ENCODE peak calls at places on chromosomes 1 and 21, in eight cellular contexts. One of them, this sample, is unnamed.
A peak's percentile ranks its signal among the peaks of the same experiment; 100 is the strongest.

GRCh38 chr1:8476021-8476420 is 158.1 kb downstream of the SLC45A1 start:
- DNase-seq in T-helper 1 cell: no peak
- DNase-seq in GM10248: no peak
- DNase-seq in Peyer's patch: no peak
- DNase-seq in hepatic stellate cell: no peak
- DNase-seq in activated CD8-positive, alpha-beta T cell treated with anti-CD3 and anti-CD28 coated beads for 36 hours: no peak
- DNase-seq in stimulated activated naive B cell treated with anti-CD40 and anti-IgM and Interleukin-4, amounts not matched to agents 10 μg/mL and 1 μg/mL and 100 μg/mL, for 72 hours: no peak
- DNase-seq in GM03348: no peak
- DNase-seq in this sample: no peak

GRCh38 chr1:230113605-230114241 is 46.7 kb downstream of the GALNT2 start:
- DNase-seq in GM03348: peak; percentile 83
- DNase-seq in Peyer's patch: no peak
- DNase-seq in hepatic stellate cell: peak; percentile 92
- DNase-seq in GM10248: no peak
- DNase-seq in activated CD8-positive, alpha-beta T cell treated with anti-CD3 and anti-CD28 coated beads for 36 hours: no peak
- DNase-seq in stimulated activated naive B cell treated with anti-CD40 and anti-IgM and Interleukin-4, amounts not matched to agents 10 μg/mL and 1 μg/mL and 100 μg/mL, for 72 hours: no peak
- DNase-seq in T-helper 1 cell: no peak
- DNase-seq in this sample: no peak

GRCh38 chr1:183310753-183311465 is 107.3 kb downstream of the NMNAT2 start:
- DNase-seq in T-helper 1 cell: no peak
- DNase-seq in hepatic stellate cell: no peak
- DNase-seq in stimulated activated naive B cell treated with anti-CD40 and anti-IgM and Interleukin-4, amounts not matched to agents 10 μg/mL and 1 μg/mL and 100 μg/mL, for 72 hours: peak; percentile 11
- DNase-seq in activated CD8-positive, alpha-beta T cell treated with anti-CD3 and anti-CD28 coated beads for 36 hours: peak; percentile 50
- DNase-seq in GM10248: no peak
- DNase-seq in GM03348: no peak
- DNase-seq in Peyer's patch: no peak
- DNase-seq in this sample: no peak

GRCh38 chr1:206491592-206491991 is 15.7 kb upstream of the RASSF5 start:
- DNase-seq in T-helper 1 cell: no peak
- DNase-seq in GM10248: no peak
- DNase-seq in activated CD8-positive, alpha-beta T cell treated with anti-CD3 and anti-CD28 coated beads for 36 hours: no peak
- DNase-seq in hepatic stellate cell: no peak
- DNase-seq in Peyer's patch: no peak
- DNase-seq in stimulated activated naive B cell treated with anti-CD40 and anti-IgM and Interleukin-4, amounts not matched to agents 10 μg/mL and 1 μg/mL and 100 μg/mL, for 72 hours: no peak
- DNase-seq in GM03348: no peak
- DNase-seq in this sample: no peak

GRCh38 chr1:61743716-61744620 is 1.7 kb downstream of the PATJ start:
- DNase-seq in GM10248: no peak
- DNase-seq in T-helper 1 cell: no peak
- DNase-seq in hepatic stellate cell: no peak
- DNase-seq in activated CD8-positive, alpha-beta T cell treated with anti-CD3 and anti-CD28 coated beads for 36 hours: no peak
- DNase-seq in Peyer's patch: no peak
- DNase-seq in stimulated activated naive B cell treated with anti-CD40 and anti-IgM and Interleukin-4, amounts not matched to agents 10 μg/mL and 1 μg/mL and 100 μg/mL, for 72 hours: no peak
- DNase-seq in GM03348: no peak
- DNase-seq in this sample: no peak

GRCh38 chr1:40818264-40818961 is 34.8 kb downstream of the KCNQ4 start:
- DNase-seq in stimulated activated naive B cell treated with anti-CD40 and anti-IgM and Interleukin-4, amounts not matched to agents 10 μg/mL and 1 μg/mL and 100 μg/mL, for 72 hours: peak; percentile 73
- DNase-seq in hepatic stellate cell: no peak
- DNase-seq in T-helper 1 cell: peak; percentile 81
- DNase-seq in GM03348: peak; percentile 58
- DNase-seq in GM10248: peak; percentile 90
- DNase-seq in Peyer's patch: peak; percentile 84
- DNase-seq in activated CD8-positive, alpha-beta T cell treated with anti-CD3 and anti-CD28 coated beads for 36 hours: peak; percentile 93
- DNase-seq in this sample: peak; percentile 80

GRCh38 chr1:4256351-4256750 is 356.3 kb upstream of the C1orf174 start:
- DNase-seq in T-helper 1 cell: no peak
- DNase-seq in GM10248: no peak
- DNase-seq in activated CD8-positive, alpha-beta T cell treated with anti-CD3 and anti-CD28 coated beads for 36 hours: no peak
- DNase-seq in stimulated activated naive B cell treated with anti-CD40 and anti-IgM and Interleukin-4, amounts not matched to agents 10 μg/mL and 1 μg/mL and 100 μg/mL, for 72 hours: no peak
- DNase-seq in GM03348: no peak
- DNase-seq in Peyer's patch: no peak
- DNase-seq in hepatic stellate cell: no peak
- DNase-seq in this sample: no peak

GRCh38 chr1:80629304-80629837 is 1171.4 kb upstream of the ADGRL2 start:
- DNase-seq in T-helper 1 cell: no peak
- DNase-seq in GM10248: no peak
- DNase-seq in hepatic stellate cell: no peak
- DNase-seq in stimulated activated naive B cell treated with anti-CD40 and anti-IgM and Interleukin-4, amounts not matched to agents 10 μg/mL and 1 μg/mL and 100 μg/mL, for 72 hours: no peak
- DNase-seq in activated CD8-positive, alpha-beta T cell treated with anti-CD3 and anti-CD28 coated beads for 36 hours: no peak
- DNase-seq in Peyer's patch: no peak
- DNase-seq in GM03348: no peak
- DNase-seq in this sample: no peak

GRCh38 chr1:205834751-205835150 is 15.2 kb downstream of the PM20D1 start:
- DNase-seq in GM03348: peak; percentile 25
- DNase-seq in stimulated activated naive B cell treated with anti-CD40 and anti-IgM and Interleukin-4, amounts not matched to agents 10 μg/mL and 1 μg/mL and 100 μg/mL, for 72 hours: no peak
- DNase-seq in activated CD8-positive, alpha-beta T cell treated with anti-CD3 and anti-CD28 coated beads for 36 hours: no peak
- DNase-seq in T-helper 1 cell: no peak
- DNase-seq in GM10248: no peak
- DNase-seq in Peyer's patch: no peak
- DNase-seq in hepatic stellate cell: no peak
- DNase-seq in this sample: no peak

GRCh38 chr1:48654606-48655210 is 122.0 kb downstream of the BEND5 start:
- DNase-seq in T-helper 1 cell: no peak
- DNase-seq in hepatic stellate cell: no peak
- DNase-seq in GM03348: no peak
- DNase-seq in Peyer's patch: no peak
- DNase-seq in GM10248: no peak
- DNase-seq in stimulated activated naive B cell treated with anti-CD40 and anti-IgM and Interleukin-4, amounts not matched to agents 10 μg/mL and 1 μg/mL and 100 μg/mL, for 72 hours: no peak
- DNase-seq in activated CD8-positive, alpha-beta T cell treated with anti-CD3 and anti-CD28 coated beads for 36 hours: no peak
- DNase-seq in this sample: no peak

GRCh38 chr1:235720544-235720943 is 71.0 kb upstream of the GNG4 start:
- DNase-seq in Peyer's patch: no peak
- DNase-seq in activated CD8-positive, alpha-beta T cell treated with anti-CD3 and anti-CD28 coated beads for 36 hours: no peak
- DNase-seq in T-helper 1 cell: no peak
- DNase-seq in stimulated activated naive B cell treated with anti-CD40 and anti-IgM and Interleukin-4, amounts not matched to agents 10 μg/mL and 1 μg/mL and 100 μg/mL, for 72 hours: no peak
- DNase-seq in GM10248: no peak
- DNase-seq in hepatic stellate cell: no peak
- DNase-seq in GM03348: no peak
- DNase-seq in this sample: no peak

GRCh38 chr21:16194851-16195251 is 465.1 kb downstream of the USP25 start:
- DNase-seq in activated CD8-positive, alpha-beta T cell treated with anti-CD3 and anti-CD28 coated beads for 36 hours: no peak
- DNase-seq in T-helper 1 cell: no peak
- DNase-seq in hepatic stellate cell: no peak
- DNase-seq in GM03348: no peak
- DNase-seq in stimulated activated naive B cell treated with anti-CD40 and anti-IgM and Interleukin-4, amounts not matched to agents 10 μg/mL and 1 μg/mL and 100 μg/mL, for 72 hours: no peak
- DNase-seq in GM10248: no peak
- DNase-seq in Peyer's patch: no peak
- DNase-seq in this sample: no peak

GRCh38 chr1:48500541-48501440 is 28.8 kb upstream of the SPATA6 start:
- DNase-seq in hepatic stellate cell: no peak
- DNase-seq in stimulated activated naive B cell treated with anti-CD40 and anti-IgM and Interleukin-4, amounts not matched to agents 10 μg/mL and 1 μg/mL and 100 μg/mL, for 72 hours: no peak
- DNase-seq in GM03348: no peak
- DNase-seq in activated CD8-positive, alpha-beta T cell treated with anti-CD3 and anti-CD28 coated beads for 36 hours: no peak
- DNase-seq in T-helper 1 cell: no peak
- DNase-seq in GM10248: no peak
- DNase-seq in Peyer's patch: no peak
- DNase-seq in this sample: no peak

GRCh38 chr1:166164646-166164994 is 2.2 kb downstream of the FAM78B start:
- DNase-seq in T-helper 1 cell: no peak
- DNase-seq in stimulated activated naive B cell treated with anti-CD40 and anti-IgM and Interleukin-4, amounts not matched to agents 10 μg/mL and 1 μg/mL and 100 μg/mL, for 72 hours: no peak
- DNase-seq in Peyer's patch: no peak
- DNase-seq in activated CD8-positive, alpha-beta T cell treated with anti-CD3 and anti-CD28 coated beads for 36 hours: no peak
- DNase-seq in hepatic stellate cell: no peak
- DNase-seq in GM03348: no peak
- DNase-seq in GM10248: no peak
- DNase-seq in this sample: no peak

GRCh38 chr1:33758698-33759097 is 105.2 kb upstream of the HMGB4 start:
- DNase-seq in activated CD8-positive, alpha-beta T cell treated with anti-CD3 and anti-CD28 coated beads for 36 hours: no peak
- DNase-seq in GM03348: peak; percentile 39
- DNase-seq in stimulated activated naive B cell treated with anti-CD40 and anti-IgM and Interleukin-4, amounts not matched to agents 10 μg/mL and 1 μg/mL and 100 μg/mL, for 72 hours: no peak
- DNase-seq in hepatic stellate cell: no peak
- DNase-seq in GM10248: no peak
- DNase-seq in Peyer's patch: no peak
- DNase-seq in T-helper 1 cell: no peak
- DNase-seq in this sample: no peak

GRCh38 chr1:8096105-8097011 is 70.2 kb upstream of the ERRFI1 start:
- DNase-seq in T-helper 1 cell: no peak
- DNase-seq in stimulated activated naive B cell treated with anti-CD40 and anti-IgM and Interleukin-4, amounts not matched to agents 10 μg/mL and 1 μg/mL and 100 μg/mL, for 72 hours: no peak
- DNase-seq in hepatic stellate cell: no peak
- DNase-seq in activated CD8-positive, alpha-beta T cell treated with anti-CD3 and anti-CD28 coated beads for 36 hours: no peak
- DNase-seq in GM10248: no peak
- DNase-seq in GM03348: peak; percentile 55
- DNase-seq in Peyer's patch: no peak
- DNase-seq in this sample: no peak

GRCh38 chr1:41356752-41357151 is 4.5 kb upstream of the FOXO6 start:
- DNase-seq in hepatic stellate cell: no peak
- DNase-seq in GM03348: no peak
- DNase-seq in Peyer's patch: no peak
- DNase-seq in activated CD8-positive, alpha-beta T cell treated with anti-CD3 and anti-CD28 coated beads for 36 hours: no peak
- DNase-seq in GM10248: no peak
- DNase-seq in stimulated activated naive B cell treated with anti-CD40 and anti-IgM and Interleukin-4, amounts not matched to agents 10 μg/mL and 1 μg/mL and 100 μg/mL, for 72 hours: no peak
- DNase-seq in T-helper 1 cell: no peak
- DNase-seq in this sample: no peak

GRCh38 chr1:31769720-31770390 is 5.7 kb upstream of the ADGRB2 start:
- DNase-seq in GM03348: no peak
- DNase-seq in hepatic stellate cell: no peak
- DNase-seq in T-helper 1 cell: no peak
- DNase-seq in activated CD8-positive, alpha-beta T cell treated with anti-CD3 and anti-CD28 coated beads for 36 hours: no peak
- DNase-seq in Peyer's patch: no peak
- DNase-seq in stimulated activated naive B cell treated with anti-CD40 and anti-IgM and Interleukin-4, amounts not matched to agents 10 μg/mL and 1 μg/mL and 100 μg/mL, for 72 hours: no peak
- DNase-seq in GM10248: no peak
- DNase-seq in this sample: no peak

GRCh38 chr21:34700605-34701004 is 31.8 kb downstream of the CLIC6 start:
- DNase-seq in GM10248: no peak
- DNase-seq in stimulated activated naive B cell treated with anti-CD40 and anti-IgM and Interleukin-4, amounts not matched to agents 10 μg/mL and 1 μg/mL and 100 μg/mL, for 72 hours: no peak
- DNase-seq in activated CD8-positive, alpha-beta T cell treated with anti-CD3 and anti-CD28 coated beads for 36 hours: no peak
- DNase-seq in GM03348: no peak
- DNase-seq in Peyer's patch: no peak
- DNase-seq in hepatic stellate cell: no peak
- DNase-seq in T-helper 1 cell: no peak
- DNase-seq in this sample: no peak

GRCh38 chr1:158116768-158117167 is 63.9 kb upstream of the CD1D start:
- DNase-seq in GM10248: no peak
- DNase-seq in stimulated activated naive B cell treated with anti-CD40 and anti-IgM and Interleukin-4, amounts not matched to agents 10 μg/mL and 1 μg/mL and 100 μg/mL, for 72 hours: no peak
- DNase-seq in Peyer's patch: no peak
- DNase-seq in T-helper 1 cell: no peak
- DNase-seq in GM03348: no peak
- DNase-seq in activated CD8-positive, alpha-beta T cell treated with anti-CD3 and anti-CD28 coated beads for 36 hours: no peak
- DNase-seq in hepatic stellate cell: no peak
- DNase-seq in this sample: no peak

GRCh38 chr1:155173478-155174333 is at the start of gene TRIM46:
- DNase-seq in activated CD8-positive, alpha-beta T cell treated with anti-CD3 and anti-CD28 coated beads for 36 hours: peak; percentile 79
- DNase-seq in T-helper 1 cell: peak; percentile 42
- DNase-seq in Peyer's patch: peak; percentile 50
- DNase-seq in GM03348: peak; percentile 87
- DNase-seq in GM10248: peak; percentile 78
- DNase-seq in stimulated activated naive B cell treated with anti-CD40 and anti-IgM and Interleukin-4, amounts not matched to agents 10 μg/mL and 1 μg/mL and 100 μg/mL, for 72 hours: peak; percentile 49
- DNase-seq in hepatic stellate cell: peak; percentile 74
- DNase-seq in this sample: peak; percentile 38

GRCh38 chr1:244048566-244049141 is 2.4 kb upstream of the ZBTB18 start:
- DNase-seq in GM03348: no peak
- DNase-seq in GM10248: no peak
- DNase-seq in T-helper 1 cell: no peak
- DNase-seq in Peyer's patch: no peak
- DNase-seq in hepatic stellate cell: no peak
- DNase-seq in stimulated activated naive B cell treated with anti-CD40 and anti-IgM and Interleukin-4, amounts not matched to agents 10 μg/mL and 1 μg/mL and 100 μg/mL, for 72 hours: peak; percentile 20
- DNase-seq in activated CD8-positive, alpha-beta T cell treated with anti-CD3 and anti-CD28 coated beads for 36 hours: no peak
- DNase-seq in this sample: no peak

GRCh38 chr1:244603498-244603897 is 49.4 kb upstream of the DESI2 start:
- DNase-seq in T-helper 1 cell: no peak
- DNase-seq in stimulated activated naive B cell treated with anti-CD40 and anti-IgM and Interleukin-4, amounts not matched to agents 10 μg/mL and 1 μg/mL and 100 μg/mL, for 72 hours: no peak
- DNase-seq in hepatic stellate cell: peak; percentile 16
- DNase-seq in activated CD8-positive, alpha-beta T cell treated with anti-CD3 and anti-CD28 coated beads for 36 hours: no peak
- DNase-seq in Peyer's patch: no peak
- DNase-seq in GM10248: peak; percentile 31
- DNase-seq in GM03348: peak; percentile 52
- DNase-seq in this sample: no peak

GRCh38 chr1:11802616-11802972 is 3.2 kb downstream of the MTHFR start:
- DNase-seq in hepatic stellate cell: no peak
- DNase-seq in GM10248: no peak
- DNase-seq in activated CD8-positive, alpha-beta T cell treated with anti-CD3 and anti-CD28 coated beads for 36 hours: peak; percentile 32
- DNase-seq in GM03348: peak; percentile 45
- DNase-seq in stimulated activated naive B cell treated with anti-CD40 and anti-IgM and Interleukin-4, amounts not matched to agents 10 μg/mL and 1 μg/mL and 100 μg/mL, for 72 hours: no peak
- DNase-seq in T-helper 1 cell: no peak
- DNase-seq in Peyer's patch: no peak
- DNase-seq in this sample: no peak

GRCh38 chr1:53112271-53112774 is 30.1 kb downstream of the SLC1A7 start:
- DNase-seq in Peyer's patch: no peak
- DNase-seq in hepatic stellate cell: peak; percentile 91
- DNase-seq in GM10248: no peak
- DNase-seq in GM03348: peak; percentile 87
- DNase-seq in activated CD8-positive, alpha-beta T cell treated with anti-CD3 and anti-CD28 coated beads for 36 hours: no peak
- DNase-seq in T-helper 1 cell: no peak
- DNase-seq in stimulated activated naive B cell treated with anti-CD40 and anti-IgM and Interleukin-4, amounts not matched to agents 10 μg/mL and 1 μg/mL and 100 μg/mL, for 72 hours: no peak
- DNase-seq in this sample: no peak

GRCh38 chr21:43368685-43369084 is 58.2 kb downstream of the SIK1 start:
- DNase-seq in stimulated activated naive B cell treated with anti-CD40 and anti-IgM and Interleukin-4, amounts not matched to agents 10 μg/mL and 1 μg/mL and 100 μg/mL, for 72 hours: no peak
- DNase-seq in GM10248: no peak
- DNase-seq in hepatic stellate cell: no peak
- DNase-seq in T-helper 1 cell: no peak
- DNase-seq in activated CD8-positive, alpha-beta T cell treated with anti-CD3 and anti-CD28 coated beads for 36 hours: no peak
- DNase-seq in GM03348: no peak
- DNase-seq in Peyer's patch: no peak
- DNase-seq in this sample: no peak

GRCh38 chr1:52460686-52461085 is 56.3 kb downstream of the PRPF38A start:
- DNase-seq in Peyer's patch: no peak
- DNase-seq in GM03348: peak; percentile 11
- DNase-seq in hepatic stellate cell: no peak
- DNase-seq in GM10248: no peak
- DNase-seq in stimulated activated naive B cell treated with anti-CD40 and anti-IgM and Interleukin-4, amounts not matched to agents 10 μg/mL and 1 μg/mL and 100 μg/mL, for 72 hours: no peak
- DNase-seq in activated CD8-positive, alpha-beta T cell treated with anti-CD3 and anti-CD28 coated beads for 36 hours: no peak
- DNase-seq in T-helper 1 cell: no peak
- DNase-seq in this sample: no peak

GRCh38 chr1:45493116-45493697 is 2.2 kb upstream of the TESK2 start:
- DNase-seq in Peyer's patch: no peak
- DNase-seq in GM10248: peak; percentile 56
- DNase-seq in activated CD8-positive, alpha-beta T cell treated with anti-CD3 and anti-CD28 coated beads for 36 hours: peak; percentile 71
- DNase-seq in hepatic stellate cell: peak; percentile 62
- DNase-seq in stimulated activated naive B cell treated with anti-CD40 and anti-IgM and Interleukin-4, amounts not matched to agents 10 μg/mL and 1 μg/mL and 100 μg/mL, for 72 hours: peak; percentile 40
- DNase-seq in T-helper 1 cell: no peak
- DNase-seq in GM03348: peak; percentile 48
- DNase-seq in this sample: peak; percentile 10

GRCh38 chr1:961132-961652 is 808 bp downstream of the KLHL17 start:
- DNase-seq in activated CD8-positive, alpha-beta T cell treated with anti-CD3 and anti-CD28 coated beads for 36 hours: no peak
- DNase-seq in hepatic stellate cell: no peak
- DNase-seq in T-helper 1 cell: no peak
- DNase-seq in GM03348: peak; percentile 62
- DNase-seq in GM10248: no peak
- DNase-seq in stimulated activated naive B cell treated with anti-CD40 and anti-IgM and Interleukin-4, amounts not matched to agents 10 μg/mL and 1 μg/mL and 100 μg/mL, for 72 hours: no peak
- DNase-seq in Peyer's patch: no peak
- DNase-seq in this sample: no peak

GRCh38 chr1:159177273-159177907 is 6.0 kb downstream of the CADM3 start:
- DNase-seq in T-helper 1 cell: no peak
- DNase-seq in stimulated activated naive B cell treated with anti-CD40 and anti-IgM and Interleukin-4, amounts not matched to agents 10 μg/mL and 1 μg/mL and 100 μg/mL, for 72 hours: no peak
- DNase-seq in Peyer's patch: no peak
- DNase-seq in activated CD8-positive, alpha-beta T cell treated with anti-CD3 and anti-CD28 coated beads for 36 hours: peak; percentile 63
- DNase-seq in GM10248: peak; percentile 54
- DNase-seq in GM03348: peak; percentile 58
- DNase-seq in hepatic stellate cell: no peak
- DNase-seq in this sample: peak; percentile 5

GRCh38 chr1:69221492-69221990 is 346.2 kb upstream of the LRRC7 start:
- DNase-seq in Peyer's patch: no peak
- DNase-seq in T-helper 1 cell: no peak
- DNase-seq in hepatic stellate cell: no peak
- DNase-seq in GM10248: no peak
- DNase-seq in stimulated activated naive B cell treated with anti-CD40 and anti-IgM and Interleukin-4, amounts not matched to agents 10 μg/mL and 1 μg/mL and 100 μg/mL, for 72 hours: no peak
- DNase-seq in activated CD8-positive, alpha-beta T cell treated with anti-CD3 and anti-CD28 coated beads for 36 hours: no peak
- DNase-seq in GM03348: no peak
- DNase-seq in this sample: no peak

GRCh38 chr1:201436461-201436860 is 14.9 kb upstream of the TNNI1 start:
- DNase-seq in hepatic stellate cell: no peak
- DNase-seq in GM10248: no peak
- DNase-seq in activated CD8-positive, alpha-beta T cell treated with anti-CD3 and anti-CD28 coated beads for 36 hours: no peak
- DNase-seq in Peyer's patch: no peak
- DNase-seq in GM03348: no peak
- DNase-seq in stimulated activated naive B cell treated with anti-CD40 and anti-IgM and Interleukin-4, amounts not matched to agents 10 μg/mL and 1 μg/mL and 100 μg/mL, for 72 hours: no peak
- DNase-seq in T-helper 1 cell: no peak
- DNase-seq in this sample: no peak

GRCh38 chr1:177902151-177902765 is 67.6 kb downstream of the SEC16B start:
- DNase-seq in stimulated activated naive B cell treated with anti-CD40 and anti-IgM and Interleukin-4, amounts not matched to agents 10 μg/mL and 1 μg/mL and 100 μg/mL, for 72 hours: no peak
- DNase-seq in hepatic stellate cell: no peak
- DNase-seq in activated CD8-positive, alpha-beta T cell treated with anti-CD3 and anti-CD28 coated beads for 36 hours: no peak
- DNase-seq in T-helper 1 cell: no peak
- DNase-seq in Peyer's patch: no peak
- DNase-seq in GM10248: no peak
- DNase-seq in GM03348: no peak
- DNase-seq in this sample: no peak

GRCh38 chr1:165644064-165644735 is 13.2 kb downstream of the MGST3 start:
- DNase-seq in T-helper 1 cell: no peak
- DNase-seq in stimulated activated naive B cell treated with anti-CD40 and anti-IgM and Interleukin-4, amounts not matched to agents 10 μg/mL and 1 μg/mL and 100 μg/mL, for 72 hours: no peak
- DNase-seq in hepatic stellate cell: no peak
- DNase-seq in activated CD8-positive, alpha-beta T cell treated with anti-CD3 and anti-CD28 coated beads for 36 hours: no peak
- DNase-seq in GM03348: no peak
- DNase-seq in Peyer's patch: no peak
- DNase-seq in GM10248: no peak
- DNase-seq in this sample: no peak